ENCODE peak calls at places on chromosome 7, in five cellular contexts. K, O, S, Y and A are unnamed samples. For H3K36me3, H3K4me1 and H3K9me3, the result is how much of the 10 kb centered on the place peaks cover.

GRCh38 chr7:143018931-143019330 is 8.0 kb downstream of the OR9A2 start:
- DNase-seq in K (no peak), O (no peak), S (no peak), Y (no peak), A (no peak)

GRCh38 chr7:131581241-131582157 is 25.1 kb upstream of the PODXL start:
- DNase-seq in K (no peak), O (no peak), S (no peak), Y (no peak), A (no peak)

GRCh38 chr7:79692015-79692414 is 238.5 kb upstream of the MAGI2 start:
- DNase-seq in K (no peak), O (no peak), S (no peak), Y (no peak), A (no peak)

GRCh38 chr7:13850185-13850752 is 139.2 kb downstream of the ETV1 start:
- DNase-seq in K (peak), O (peak), S (no peak), Y (peak), A (no peak)

GRCh38 chr7:48052748-48053147 is 17.4 kb downstream of the C7orf57 start:
- DNase-seq in K (no peak), O (peak), S (no peak), Y (no peak), A (no peak)

GRCh38 chr7:41565655-41566054 is 137.2 kb downstream of the INHBA start:
- DNase-seq in K (no peak), O (no peak), S (no peak), Y (no peak), A (no peak)

GRCh38 chr7:131190146-131190545 is 137.5 kb upstream of the MKLN1 start:
- DNase-seq in K (no peak), O (no peak), S (no peak), Y (no peak), A (no peak)

GRCh38 chr7:102146989-102147388 is 139.7 kb upstream of the SH2B2 start:
- DNase-seq in K (no peak), O (no peak), S (no peak), Y (no peak), A (no peak)

GRCh38 chr7:25805027-25805687 is 346.8 kb upstream of the NFE2L3 start:
- DNase-seq in K (no peak), O (no peak), S (no peak), Y (no peak), A (no peak)

GRCh38 chr7:47327698-47328391 is 254.1 kb downstream of the TNS3 start:
- DNase-seq in K (peak), O (no peak), S (peak), Y (no peak), A (no peak)

GRCh38 chr7:36032362-36032818 is 120.7 kb upstream of the EEPD1 start:
- DNase-seq in K (no peak), O (no peak), S (no peak), Y (no peak), A (no peak)

GRCh38 chr7:106772655-106773108 is 92.4 kb upstream of the PIK3CG start:
- DNase-seq in K (no peak), O (no peak), S (no peak), Y (no peak), A (no peak)

GRCh38 chr7:40572810-40573470 is 438.1 kb downstream of the SUGCT start:
- DNase-seq in K (no peak), O (no peak), S (no peak), Y (no peak), A (no peak)

GRCh38 chr7:42091461-42092229 is 145.4 kb downstream of the GLI3 start:
- DNase-seq in K (no peak), O (no peak), S (no peak), Y (no peak), A (no peak)

GRCh38 chr7:54906963-54907362 is 111.9 kb upstream of the EGFR start:
- DNase-seq in K (no peak), O (no peak), S (no peak), Y (no peak), A (no peak)

GRCh38 chr7:23418046-23418445 is 52.2 kb downstream of the IGF2BP3 start:
- DNase-seq in K (no peak), O (peak), S (no peak), Y (no peak), A (no peak)

GRCh38 chr7:143975617-143976016 is 21.0 kb downstream of the OR2F1 start:
- DNase-seq in K (no peak), O (no peak), S (no peak), Y (no peak), A (no peak)

GRCh38 chr7:80039255-80039884 is 95.3 kb upstream of the GNAI1 start:
- DNase-seq in K (no peak), O (no peak), S (no peak), Y (no peak), A (no peak)

GRCh38 chr7:46682841-46683624 is 762.0 kb upstream of the IGFBP3 start:
- DNase-seq in K (no peak), O (no peak), S (no peak), Y (no peak), A (no peak)

GRCh38 chr7:96093435-96093834 is 228.5 kb downstream of the SLC25A13 start:
- DNase-seq in K (no peak), O (no peak), S (no peak), Y (no peak), A (no peak)

GRCh38 chr7:130641497-130641896 is 27.1 kb downstream of the COPG2 start:
- DNase-seq in K (no peak), O (no peak), S (no peak), Y (no peak), A (no peak)

GRCh38 chr7:148940702-148941597 is 56.9 kb upstream of the EZH2 start:
- DNase-seq in K (peak), O (peak), S (peak), Y (peak), A (peak)

GRCh38 chr7:101590663-101591435 is 38.2 kb downstream of the MYL10 start:
- DNase-seq in K (peak), O (no peak), S (no peak), Y (no peak), A (no peak)

GRCh38 chr7:5595545-5596045 is 172.0 kb upstream of the TNRC18 start:
- DNase-seq in K (no peak), O (peak), S (no peak), Y (no peak), A (no peak)

GRCh38 chr7:6631605-6632004 is 5.5 kb upstream of the ZNF316 start:
- DNase-seq in K (no peak), O (no peak), S (no peak), Y (no peak), A (no peak)

GRCh38 chr7:30825215-30825720 is 54.1 kb downstream of the MINDY4 start:
- DNase-seq in K (no peak), O (no peak), S (no peak), Y (no peak), A (no peak)

GRCh38 chr7:66239467-66239856 is 34.3 kb downstream of the TPST1 start:
- DNase-seq in K (no peak), O (no peak), S (no peak), Y (no peak), A (no peak)

GRCh38 chr7:38659931-38660330 is 28.8 kb upstream of the AMPH start:
- DNase-seq in K (no peak), O (no peak), S (no peak), Y (no peak), A (no peak)

GRCh38 chr7:140211698-140212097 is 34.9 kb upstream of the KDM7A start:
- DNase-seq in K (no peak), O (no peak), S (no peak), Y (no peak), A (no peak)

GRCh38 chr7:100483728-100484635 is at the start of gene NYAP1:
- DNase-seq in K (peak), O (peak), S (no peak), Y (no peak), A (peak)

GRCh38 chr7:146701166-146701565 is 584.6 kb downstream of the CNTNAP2 start:
- DNase-seq in K (no peak), O (no peak), S (no peak), Y (no peak), A (no peak)

GRCh38 chr7:24049296-24049695 is 234.7 kb upstream of the NPY start:
- DNase-seq in K (no peak), O (no peak), S (no peak), Y (no peak), A (no peak)

GRCh38 chr7:27424231-27424630 is 181.6 kb downstream of the EVX1 start:
- DNase-seq in K (peak), O (no peak), S (no peak), Y (no peak), A (no peak)

GRCh38 chr7:27424749-27425148 is 182.1 kb downstream of the EVX1 start:
- DNase-seq in K (peak), O (no peak), S (no peak), Y (no peak), A (no peak)

GRCh38 chr7:27420702-27421101 is 178.1 kb downstream of the EVX1 start:
- DNase-seq in K (peak), O (no peak), S (no peak), Y (no peak), A (no peak)

GRCh38 chr7:27423821-27424220 is 181.2 kb downstream of the EVX1 start:
- DNase-seq in K (no peak), O (no peak), S (no peak), Y (no peak), A (no peak)

GRCh38 chr7:27423290-27423689 is 180.7 kb downstream of the EVX1 start:
- DNase-seq in K (peak), O (no peak), S (no peak), Y (no peak), A (no peak)
- H3K36me3 ChIP-seq in K (under half), O (under half), S (under half), Y (under half), A (under half)

GRCh38 chr7:27487509-27487908 is 175.2 kb downstream of the HIBADH start:
- DNase-seq in K (no peak), O (no peak), S (no peak), Y (no peak), A (no peak)
- H3K4me1 ChIP-seq in K (under half), O (under half), S (under half), Y (under half), A (under half)

GRCh38 chr7:137360087-137360679 is 16.6 kb upstream of the PTN start:
- DNase-seq in K (no peak), O (no peak), S (no peak), Y (no peak), A (no peak)
- H3K9me3 ChIP-seq in K (under half), O (under half), S (under half), Y (under half), A (under half)

GRCh38 chr7:104192434-104192833 is 15.4 kb downstream of the ORC5 start:
- DNase-seq in K (no peak), O (no peak), S (no peak), Y (no peak), A (no peak)
- H3K36me3 ChIP-seq in K (under half), O (half or more), S (under half), Y (under half), A (under half)

DNA sequence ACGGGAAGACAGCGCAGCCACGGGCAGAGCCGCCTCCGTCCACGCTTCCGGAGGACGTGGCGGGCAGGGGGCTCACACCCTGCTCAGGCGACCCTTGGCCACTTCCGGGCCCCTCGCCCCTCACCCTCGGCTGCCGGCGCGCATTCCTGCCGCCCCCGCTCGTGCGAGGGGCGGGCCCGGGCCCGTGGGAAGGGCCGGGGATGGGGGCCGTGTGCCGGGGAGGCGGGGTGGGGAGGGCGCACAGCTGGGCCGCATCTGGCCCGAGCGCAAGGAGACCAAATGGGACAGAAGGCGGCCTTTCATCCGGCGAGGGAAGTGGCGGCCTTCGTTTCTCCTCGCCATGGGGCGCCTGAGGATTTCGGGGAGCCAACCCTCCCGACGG is 846 bp upstream of the LFNG start:
- DNase-seq in K (no peak), O (no peak), S (no peak), Y (no peak), A (no peak)
- H3K4me1 ChIP-seq in K (under half), O (half or more), S (under half), Y (under half), A (under half)

DNA sequence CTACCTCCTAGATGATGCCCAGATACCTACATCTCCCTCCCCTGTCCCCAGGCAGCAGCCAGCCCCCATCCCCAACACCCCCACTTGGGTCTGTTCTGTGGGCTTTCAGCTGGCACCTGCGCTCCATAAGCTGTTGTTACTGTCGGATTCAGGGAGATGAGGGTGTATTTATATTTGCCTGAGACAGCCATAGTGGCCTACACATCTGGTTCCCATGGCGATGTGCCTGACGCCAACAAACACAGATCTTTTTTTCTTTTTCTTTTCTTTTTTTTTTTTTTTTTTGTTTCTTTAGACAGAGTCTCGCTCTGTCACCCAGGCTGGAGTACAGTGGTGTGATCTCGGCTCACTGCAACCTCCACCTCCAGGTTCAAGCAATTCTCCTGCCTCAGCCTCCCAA is 73.1 kb downstream of the CLIP2 start:
- DNase-seq in K (no peak), O (no peak), S (no peak), Y (no peak), A (no peak)
- H3K9me3 ChIP-seq in K (under half), O (under half), S (under half), Y (under half), A (under half)

GRCh38 chr7:44077681-44078091 is 4.6 kb downstream of the POLM start:
- DNase-seq in K (no peak), O (no peak), S (no peak), Y (no peak), A (no peak)
- H3K36me3 ChIP-seq in K (under half), O (half or more), S (under half), Y (under half), A (under half)

GRCh38 chr7:77310982-77311381 is 105.2 kb downstream of the GSAP start:
- DNase-seq in K (no peak), O (no peak), S (no peak), Y (no peak), A (no peak)
- H3K4me1 ChIP-seq in K (under half), O (under half), S (under half), Y (under half), A (under half)

DNA sequence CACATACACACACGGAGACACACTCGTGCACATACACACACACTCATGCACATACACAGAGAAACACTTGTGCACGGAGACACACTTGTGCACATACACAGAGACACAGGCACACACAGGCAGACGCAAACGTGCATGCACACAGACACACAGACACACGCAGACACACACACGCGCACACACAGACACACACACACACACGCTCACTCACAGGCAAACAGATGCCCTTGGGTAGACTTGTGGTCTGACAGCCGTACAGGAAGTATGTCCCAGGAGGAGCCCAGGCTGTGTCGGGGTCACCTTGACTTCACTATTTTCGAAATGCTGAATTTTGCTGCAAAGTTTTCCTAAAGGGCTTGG is 538.0 kb downstream of the DNAJB6 start:
- DNase-seq in K (no peak), O (no peak), S (no peak), Y (no peak), A (no peak)
- H3K9me3 ChIP-seq in K (under half), O (under half), S (under half), Y (under half), A (under half)

DNA sequence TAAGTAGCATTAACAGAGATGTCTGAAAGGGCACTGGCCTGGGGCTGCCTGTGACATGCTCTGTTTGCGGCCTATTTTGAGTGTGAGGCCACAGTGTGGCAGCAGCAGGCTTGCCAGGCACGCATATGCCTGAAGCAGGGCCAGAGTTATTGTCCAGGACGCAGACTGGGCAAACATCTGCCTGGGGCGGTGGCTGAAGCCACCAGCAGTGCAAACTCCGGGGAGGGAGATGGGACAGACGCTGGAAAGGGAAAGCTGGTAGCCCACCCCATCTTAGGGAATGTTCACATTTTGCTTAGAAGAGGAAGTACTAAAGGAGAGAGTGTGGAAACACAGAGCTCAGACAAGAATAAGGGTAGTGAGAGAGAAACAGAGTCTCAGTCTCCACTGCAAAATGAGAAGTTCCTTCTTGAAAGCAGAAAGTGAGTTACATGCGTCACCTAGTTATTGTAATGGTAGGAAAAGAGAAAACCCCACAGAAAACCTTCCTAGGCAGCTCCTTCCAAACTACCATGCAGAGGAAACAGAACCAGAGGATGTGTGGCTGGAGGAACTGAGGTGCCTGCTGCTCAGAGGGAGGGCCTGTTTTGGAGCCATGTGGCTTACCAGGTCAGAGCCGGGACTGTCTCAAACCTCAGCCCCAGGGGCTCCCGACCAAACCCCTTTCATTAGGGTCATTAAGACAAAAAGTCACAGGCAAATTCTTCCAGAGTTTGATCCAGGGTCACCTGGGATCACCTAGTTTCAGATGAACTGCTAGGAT is 14.5 kb downstream of the AKR1B1 start:
- DNase-seq in K (no peak), O (no peak), S (no peak), Y (no peak), A (no peak)
- H3K36me3 ChIP-seq in K (under half), O (half or more), S (under half), Y (under half), A (under half)